ENCODE peak calls at places on chromosomes 4 and X, in six cellular contexts. X, D, K, F, O and Z are unnamed samples.

GRCh38 chrX:17580529-17581155 is 156.7 kb upstream of the SCML1 start:
- DNase-seq in D (no peak), F (no peak), O (no peak), K (no peak), X (no peak), Z (no peak)

GRCh38 chrX:134171661-134172587 is 65.1 kb upstream of the CCDC160 start:
- DNase-seq in X (peak; percentile 66), O (no peak), K (no peak), F (no peak), D (peak; percentile 64), Z (no peak)

GRCh38 chr4:165991325-165992180 is 118.5 kb downstream of the TLL1 start:
- DNase-seq in X (no peak), D (no peak), K (no peak), O (no peak), F (no peak), Z (no peak)

GRCh38 chrX:11724122-11725017 is 33.7 kb upstream of the MSL3 start:
- DNase-seq in K (peak; percentile 33), D (peak; percentile 42), X (peak; percentile 21), O (no peak), F (peak; percentile 18), Z (peak; percentile 0)

GRCh38 chr4:78496021-78496643 is 55.4 kb upstream of the ANXA3 start:
- DNase-seq in O (no peak), X (no peak), D (no peak), K (no peak), F (no peak), Z (no peak)

GRCh38 chr4:2462992-2463762 is 5.7 kb upstream of the RNF4 start:
- DNase-seq in K (no peak), X (peak; percentile 53), D (no peak), F (no peak), O (no peak), Z (no peak)

GRCh38 chrX:53713987-53714579 is 27.6 kb upstream of the HUWE1 start:
- DNase-seq in F (no peak), O (peak; percentile 52), X (no peak), D (no peak), K (no peak), Z (no peak)

GRCh38 chrX:11770320-11770719 is 12.3 kb downstream of the MSL3 start:
- DNase-seq in D (peak; percentile 74), K (peak; percentile 68), X (peak; percentile 59), F (peak; percentile 49), O (peak; percentile 68), Z (peak; percentile 23)

GRCh38 chr4:100828986-100829685 is 311.3 kb upstream of the EMCN start:
- DNase-seq in K (no peak), X (no peak), D (no peak), F (no peak), O (no peak), Z (no peak)

GRCh38 chr4:174521800-174522182 is 497 bp downstream of the HPGD start:
- DNase-seq in D (peak; percentile 19), X (peak; percentile 42), O (no peak), F (no peak), K (no peak), Z (no peak)

GRCh38 chr4:170242471-170242870 is 152.7 kb upstream of the AADAT start:
- DNase-seq in F (no peak), O (no peak), X (no peak), K (no peak), D (no peak), Z (no peak)

GRCh38 chr4:68960294-68961163 is 8.9 kb upstream of the UGT2A3 start:
- DNase-seq in X (no peak), O (no peak), K (no peak), F (no peak), D (no peak), Z (no peak)

GRCh38 chr4:105710012-105710600 is 1.5 kb downstream of the GSTCD start:
- DNase-seq in F (no peak), K (no peak), X (peak; percentile 7), O (no peak), D (peak; percentile 14), Z (no peak)

GRCh38 chrX:8049827-8050226 is 121.2 kb downstream of the VCX2 start:
- DNase-seq in D (no peak), X (no peak), O (no peak), K (no peak), F (no peak), Z (no peak)

GRCh38 chrX:40423299-40423698 is 157.5 kb upstream of the ATP6AP2 start:
- DNase-seq in D (no peak), K (no peak), F (no peak), X (no peak), O (no peak), Z (no peak)

GRCh38 chr4:7025040-7025602 is 18.1 kb upstream of the TADA2B start:
- DNase-seq in O (no peak), F (no peak), X (no peak), D (no peak), K (no peak), Z (no peak)

GRCh38 chr4:186020793-186021407 is 48.1 kb upstream of the TLR3 start:
- DNase-seq in F (no peak), O (no peak), D (no peak), K (no peak), X (no peak), Z (no peak)

GRCh38 chr4:47831026-47831689 is 6.7 kb downstream of the CORIN start:
- DNase-seq in F (no peak), K (no peak), D (no peak), X (no peak), O (no peak), Z (no peak)

GRCh38 chr4:187309456-187309855 is 585.8 kb upstream of the FAT1 start:
- DNase-seq in D (no peak), O (no peak), X (no peak), F (no peak), K (no peak), Z (no peak)

GRCh38 chr4:161564230-161564834 is 599.5 kb downstream of the FSTL5 start:
- DNase-seq in F (no peak), K (no peak), X (peak; percentile 41), O (no peak), D (no peak), Z (no peak)

GRCh38 chr4:167233523-167234387 is 539 bp downstream of the SPOCK3 start:
- DNase-seq in X (peak; percentile 41), K (no peak), F (no peak), O (no peak), D (peak; percentile 51), Z (no peak)

GRCh38 chr4:47040828-47041227 is 9.5 kb downstream of the GABRB1 start:
- DNase-seq in O (no peak), X (no peak), F (no peak), K (no peak), D (no peak), Z (no peak)

GRCh38 chr4:151417766-151418376 is 8.9 kb downstream of the FHIP1A start:
- DNase-seq in K (no peak), D (no peak), F (no peak), X (no peak), O (no peak), Z (no peak)

GRCh38 chr4:808860-809570 is 16.9 kb downstream of the CPLX1 start:
- DNase-seq in X (no peak), K (no peak), D (no peak), F (no peak), O (no peak), Z (no peak)

GRCh38 chr4:108215055-108215454 is 46.3 kb upstream of the LEF1 start:
- DNase-seq in F (no peak), O (no peak), D (no peak), K (no peak), X (no peak), Z (peak; percentile 9)

GRCh38 chrX:155766321-155766720 is 114.8 kb upstream of the VAMP7 start:
- DNase-seq in F (no peak), O (no peak), X (no peak), K (no peak), D (no peak), Z (no peak)

GRCh38 chrX:155767101-155767878 is 113.9 kb upstream of the VAMP7 start:
- DNase-seq in X (peak; percentile 87), F (peak; percentile 18), K (peak; percentile 48), O (peak; percentile 4), D (peak; percentile 25), Z (no peak)

DNA sequence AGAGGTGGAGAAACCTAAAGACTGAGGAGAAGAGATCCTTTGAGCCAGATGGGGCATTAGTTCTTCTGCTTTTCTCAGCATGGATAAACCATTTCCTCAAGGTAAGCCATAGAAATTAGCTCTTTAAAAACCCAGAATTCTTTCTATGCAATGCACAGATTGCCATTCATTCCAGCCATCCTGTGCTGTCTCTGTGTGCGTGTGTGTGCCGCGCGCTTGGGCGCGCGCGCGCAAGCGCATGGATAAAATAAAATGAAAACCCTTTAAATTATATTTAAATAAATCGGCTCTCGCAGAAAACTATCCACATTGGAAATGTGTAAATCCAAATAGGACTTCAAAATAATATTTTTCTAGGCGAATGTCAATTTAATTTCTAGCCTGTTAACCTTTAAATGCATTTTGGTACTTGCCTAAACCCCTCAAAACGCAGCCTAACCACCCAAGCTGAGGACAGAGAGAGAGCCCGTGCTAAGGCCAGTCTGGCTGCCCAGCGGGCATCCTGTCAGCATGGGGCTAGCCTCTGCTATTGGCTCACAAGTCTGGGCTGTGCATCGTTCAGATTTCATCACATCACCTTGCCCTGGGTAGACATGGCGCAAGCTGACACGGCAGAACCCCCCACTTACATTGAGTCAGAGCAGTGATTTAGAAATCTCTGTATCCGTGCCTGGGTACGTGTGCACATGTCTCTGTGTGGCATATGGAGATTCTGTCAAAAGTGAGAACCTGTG is 112.9 kb upstream of the VAMP7 start:
- DNase-seq in D (peak; percentile 14), O (no peak), F (peak; percentile 4), X (no peak), K (no peak), Z (no peak)
- TF ChIP-seq REST in D (no peak), O (no peak), F (no peak), X (no peak), K (no peak), Z (no peak)

GRCh38 chr4:53919605-53920004 is 144.8 kb downstream of the CHIC2 start:
- DNase-seq in X (no peak), F (no peak), K (no peak), D (no peak), O (no peak), Z (no peak)
- TF ChIP-seq REST in X (no peak), F (no peak), K (no peak), D (no peak), O (no peak), Z (no peak)

DNA sequence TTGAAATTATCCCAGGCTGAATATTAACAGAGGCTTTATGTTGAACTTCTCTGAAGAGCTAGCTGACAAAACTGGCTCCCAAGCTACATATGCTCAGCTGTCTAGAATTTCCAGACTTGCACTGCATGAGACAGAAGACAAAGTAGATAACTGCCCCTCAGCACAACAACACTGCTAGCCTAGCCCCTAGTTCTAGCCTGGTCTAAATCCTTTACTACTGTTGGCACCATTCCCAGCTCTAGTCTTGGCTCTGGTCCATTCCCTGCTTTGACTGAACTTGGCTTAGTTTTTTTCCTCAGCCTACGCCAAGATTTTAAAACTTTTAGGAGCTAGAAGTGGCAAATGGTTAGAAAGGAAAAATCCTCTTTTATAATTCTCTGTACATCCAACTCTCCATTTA is 7.6 kb upstream of the OPHN1 start:
- DNase-seq in F (no peak), X (no peak), D (peak; percentile 42), K (no peak), O (no peak), Z (peak; percentile 12)
- TF ChIP-seq REST in F (no peak), X (no peak), D (no peak), K (no peak), O (no peak), Z (no peak)

DNA sequence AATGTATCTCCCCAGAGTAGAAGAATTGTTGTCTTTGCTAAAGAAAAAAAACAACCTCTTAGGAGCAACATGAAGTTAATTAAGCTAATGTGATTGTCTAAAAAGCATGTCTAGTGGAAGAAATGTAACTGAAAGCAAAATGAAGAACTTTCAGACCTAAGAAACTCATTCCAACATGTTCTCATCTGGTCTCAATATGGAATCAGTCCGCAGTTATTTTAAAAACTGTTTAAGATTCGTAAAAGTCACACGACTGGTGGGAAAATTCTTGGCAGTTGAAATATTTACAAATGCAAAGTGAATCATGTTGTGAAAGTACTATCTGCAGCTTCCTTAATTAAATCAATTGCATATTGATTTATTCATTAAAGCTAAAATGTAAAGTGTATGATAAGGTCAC is 117.8 kb upstream of the DIAPH2 start:
- DNase-seq in K (no peak), F (no peak), X (no peak), O (no peak), D (no peak), Z (no peak)
- TF ChIP-seq REST in K (no peak), F (no peak), X (no peak), O (no peak), D (no peak), Z (no peak)